ENCODE peak calls at places on chromosomes 7 and 10, in five cellular contexts. J is H1, N is HCT116, T is HepG2, X is GM12878. B is an unnamed sample.

GRCh38 chr7:28408105-28408973 is 4.0 kb upstream of the CREB5 start:
- DNase-seq in X (no peak), J (peak), N (no peak), T (no peak), B (no peak)

GRCh38 chr10:43852141-43852540 is 203.5 kb upstream of the ZNF32 start:
- DNase-seq in J (no peak), X (no peak), N (no peak), T (no peak), B (no peak)

GRCh38 chr10:94097656-94098055 is 103.9 kb downstream of the PLCE1 start:
- DNase-seq in J (no peak), T (no peak), X (no peak), N (no peak), B (no peak)

GRCh38 chr10:131576341-131577177 is 265.0 kb upstream of the TCERG1L start:
- DNase-seq in J (peak), N (no peak), T (no peak), X (no peak), B (no peak)

GRCh38 chr10:22325272-22325947 is 4.5 kb downstream of the BMI1 start:
- DNase-seq in T (peak), X (no peak), J (peak), N (no peak), B (peak)

GRCh38 chr10:68087338-68088029 is 12.4 kb upstream of the HERC4 start:
- DNase-seq in J (no peak), X (no peak), N (no peak), T (no peak), B (no peak)

GRCh38 chr10:132137111-132138072 is 49.4 kb upstream of the DPYSL4 start:
- DNase-seq in T (no peak), X (no peak), N (no peak), J (no peak), B (no peak)

GRCh38 chr10:83553366-83553765 is 585.9 kb upstream of the GHITM start:
- DNase-seq in N (no peak), J (no peak), T (no peak), X (no peak), B (no peak)

GRCh38 chr7:2266911-2267310 is 24.9 kb downstream of the NUDT1 start:
- DNase-seq in X (no peak), N (no peak), J (no peak), T (no peak), B (no peak)

GRCh38 chr10:76080406-76080805 is 649.0 kb downstream of the LRMDA start:
- DNase-seq in T (no peak), J (no peak), N (no peak), X (no peak), B (no peak)

GRCh38 chr7:19009241-19009935 is 108.0 kb downstream of the TWIST1 start:
- DNase-seq in J (no peak), T (no peak), X (no peak), N (no peak), B (no peak)

DNA sequence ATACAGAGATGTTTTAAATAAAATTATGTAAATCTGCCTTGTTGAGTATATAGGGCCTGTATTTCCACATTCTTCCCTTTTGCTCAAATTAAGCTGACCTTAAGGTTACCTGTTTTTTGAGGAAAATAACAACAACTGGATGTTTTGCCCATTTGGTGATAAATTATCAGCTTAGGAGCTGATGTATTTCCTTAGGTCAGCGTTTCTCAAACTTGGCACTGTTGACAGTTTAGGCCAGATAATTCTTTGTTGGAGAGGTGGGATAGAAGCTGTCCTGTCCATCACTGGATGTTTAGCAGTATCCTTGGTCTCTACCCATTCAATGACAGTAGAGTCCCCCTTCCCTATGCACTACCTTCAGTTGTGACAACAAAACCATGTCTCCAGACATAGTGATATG is 7.2 kb downstream of the GSTO2 start:
- DNase-seq in T (no peak), J (no peak), X (no peak), N (no peak), B (no peak)
- TF ChIP-seq JUND in T (no peak), J (no peak), X (no peak), N (no peak), B (no peak)

DNA sequence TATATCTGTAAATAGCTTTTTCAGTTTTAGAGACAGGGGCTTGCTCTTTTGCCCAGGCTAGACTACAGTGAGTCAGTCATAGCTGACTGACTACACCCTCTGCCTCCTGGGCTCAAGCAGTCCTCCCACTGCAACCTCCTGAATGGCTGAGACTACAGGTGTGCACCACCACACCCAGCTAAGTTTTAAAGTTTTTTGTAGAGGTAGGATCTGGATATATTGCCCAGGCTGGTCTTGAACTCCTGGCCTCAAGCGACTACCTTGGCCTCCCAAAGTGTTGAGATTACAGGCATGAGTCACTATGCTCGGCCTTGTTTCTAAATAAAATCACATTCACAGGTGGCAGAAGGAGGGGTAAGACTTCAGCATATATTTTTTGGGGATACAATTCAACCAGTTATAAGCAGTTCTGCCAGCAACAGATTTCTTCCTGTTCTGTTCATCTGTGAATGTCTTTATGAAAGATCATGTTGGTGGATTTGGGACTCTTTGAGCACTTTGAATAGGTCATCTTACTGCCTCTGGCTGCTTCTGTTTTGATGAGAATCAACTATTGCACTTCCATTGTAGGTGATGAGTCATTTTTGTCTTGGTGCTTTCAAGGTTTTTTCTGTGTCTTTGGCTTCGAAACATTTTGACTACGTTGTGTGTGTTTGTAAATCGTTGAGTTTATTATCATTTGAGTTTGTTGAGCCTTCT is 15.7 kb downstream of the RBM33 start:
- DNase-seq in J (no peak), X (peak), T (no peak), N (no peak), B (no peak)
- TF ChIP-seq JUND in J (no peak), X (no peak), T (no peak), N (no peak), B (no peak)

DNA sequence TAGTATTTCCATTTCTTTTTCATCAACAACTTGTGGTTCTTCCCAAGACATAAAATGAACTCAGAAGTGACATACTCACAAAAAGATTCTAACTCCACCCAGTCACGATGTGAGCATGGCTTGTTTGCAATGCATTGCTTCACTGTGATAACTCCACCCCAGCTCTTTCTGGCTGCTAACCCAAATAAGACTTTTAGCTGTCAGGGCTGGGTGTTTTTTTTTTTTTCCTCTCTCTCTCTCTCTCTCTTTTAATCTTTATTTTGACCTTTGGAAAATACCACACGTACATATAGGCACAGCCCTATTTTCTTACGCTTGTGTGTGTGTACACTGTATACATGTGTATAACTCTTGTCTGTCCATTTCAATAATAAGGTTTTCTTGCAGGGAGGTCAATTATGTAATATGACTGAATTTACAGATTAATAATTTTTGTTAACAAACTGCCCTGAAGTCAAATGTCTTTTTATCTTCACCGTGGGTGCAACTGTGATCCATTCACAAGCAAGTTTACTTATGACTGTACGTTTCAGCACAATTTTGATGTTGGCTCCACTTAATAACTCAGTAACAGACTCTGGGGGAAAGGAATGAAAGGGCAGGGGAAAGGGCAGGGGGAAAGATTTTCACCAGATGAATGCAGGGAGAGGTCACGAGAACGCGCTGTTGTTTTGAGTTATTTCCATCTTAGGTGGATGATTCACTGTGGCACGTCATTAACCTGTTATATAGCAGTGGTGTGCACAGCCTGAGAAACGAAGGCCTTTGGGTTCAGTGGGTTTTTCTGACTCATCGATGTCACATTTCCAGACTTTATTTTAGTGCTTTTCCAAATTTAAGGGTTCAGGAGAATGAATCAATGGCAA is 49.1 kb downstream of the APBB1IP start:
- DNase-seq in T (peak), J (no peak), N (peak), X (peak), B (no peak)
- TF ChIP-seq JUND in T (no peak), J (no peak), N (peak), X (peak), B (no peak)

DNA sequence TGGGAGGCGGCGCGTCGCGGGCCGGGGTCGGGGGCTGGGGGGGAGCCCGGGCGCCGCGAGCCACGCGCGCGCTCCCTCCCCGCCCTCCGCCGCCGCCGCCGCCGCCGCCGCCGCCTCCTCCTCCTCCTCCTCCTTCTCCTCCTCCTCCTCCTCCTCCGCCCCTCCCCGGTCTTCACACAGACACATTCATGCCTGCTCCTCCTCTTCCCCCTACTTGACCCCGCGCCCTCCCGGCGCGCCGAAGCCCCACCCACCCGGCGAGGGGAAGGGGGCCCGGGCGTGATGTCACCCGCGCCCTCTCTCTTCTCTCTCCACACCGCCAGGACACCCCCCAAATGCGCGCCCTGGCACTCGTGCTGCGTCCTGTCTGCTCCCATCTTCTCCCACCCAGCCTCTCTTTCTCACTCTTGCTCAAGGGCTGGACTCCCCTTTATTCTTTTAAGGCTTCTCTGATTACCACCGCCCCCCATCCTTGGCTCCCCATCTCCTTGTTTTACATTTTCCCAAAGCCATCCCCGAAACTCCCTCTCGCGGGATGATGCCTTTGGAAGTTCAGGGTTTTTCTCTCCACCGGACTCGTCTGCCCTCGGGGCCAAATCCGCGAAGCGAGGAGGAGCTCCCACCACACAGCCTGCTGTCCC is 1.0 kb upstream of the GLI3 start:
- DNase-seq in T (no peak), X (no peak), J (peak), N (no peak), B (peak)
- TF ChIP-seq JUND in T (no peak), X (no peak), J (no peak), N (no peak), B (no peak)

DNA sequence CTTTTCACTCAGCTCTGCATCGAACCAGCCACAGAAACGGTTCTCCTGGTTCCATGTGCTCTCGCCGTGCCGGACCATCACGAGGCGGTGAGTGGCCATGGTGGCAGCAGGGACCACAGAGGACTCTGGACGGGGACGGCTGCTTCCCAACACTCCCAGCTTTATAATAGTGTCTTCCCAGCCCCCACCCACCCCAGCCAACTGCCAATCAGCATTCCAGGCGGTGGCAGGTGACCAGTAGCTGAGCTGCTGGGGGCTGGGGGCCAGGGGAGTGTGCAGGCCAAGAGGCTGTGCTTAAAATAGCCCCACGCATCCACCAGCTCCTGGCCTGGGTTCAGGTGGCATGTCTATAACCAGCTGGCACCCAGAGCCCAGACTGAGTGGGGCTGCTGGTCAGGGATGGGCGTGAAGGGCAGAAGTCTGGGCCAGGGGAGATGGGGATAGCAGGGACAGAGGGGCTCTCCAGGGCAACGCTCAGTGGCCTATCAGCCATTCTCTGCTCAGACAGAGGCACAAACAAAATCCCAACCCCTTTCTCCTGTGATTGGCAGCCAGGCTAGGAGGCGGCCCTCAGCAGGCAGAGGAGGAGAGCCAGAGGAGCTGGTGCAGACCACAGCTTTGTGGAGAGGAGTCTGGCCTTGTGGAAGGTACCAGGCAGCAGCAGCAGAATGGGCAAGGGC is at the start of gene PGAM2:
- DNase-seq in N (no peak), X (no peak), T (no peak), J (peak), B (no peak)
- TF ChIP-seq JUND in N (no peak), X (no peak), T (no peak), J (no peak), B (no peak)

DNA sequence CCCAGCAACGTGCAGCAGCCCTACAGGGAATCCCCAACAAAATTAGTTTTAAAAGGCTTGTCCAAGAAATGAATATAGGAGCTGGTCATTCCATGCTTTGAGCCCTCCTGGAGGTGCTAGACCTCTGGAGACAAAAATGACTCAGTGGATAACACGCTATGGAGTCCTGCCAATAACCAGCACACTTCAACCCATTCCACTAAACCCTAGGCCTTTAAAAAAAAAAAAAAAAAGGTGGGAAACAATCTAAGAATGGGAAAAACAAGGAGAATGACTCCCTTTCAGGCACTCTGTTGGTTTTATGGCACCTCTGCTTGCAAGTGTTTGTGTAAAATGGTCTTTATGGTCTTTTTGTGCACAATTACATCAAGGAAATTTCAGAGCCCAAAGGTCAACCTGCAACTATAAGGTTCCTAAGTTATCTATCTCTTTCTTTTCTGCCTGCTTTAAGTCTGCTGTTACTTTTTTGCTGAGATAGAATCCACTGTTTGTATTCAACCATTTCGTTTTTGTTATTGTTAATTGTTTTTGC is 21.3 kb downstream of the AVL9 start:
- DNase-seq in T (no peak), N (no peak), J (no peak), X (no peak), B (no peak)
- TF ChIP-seq JUND in T (no peak), N (no peak), J (no peak), X (no peak), B (no peak)

DNA sequence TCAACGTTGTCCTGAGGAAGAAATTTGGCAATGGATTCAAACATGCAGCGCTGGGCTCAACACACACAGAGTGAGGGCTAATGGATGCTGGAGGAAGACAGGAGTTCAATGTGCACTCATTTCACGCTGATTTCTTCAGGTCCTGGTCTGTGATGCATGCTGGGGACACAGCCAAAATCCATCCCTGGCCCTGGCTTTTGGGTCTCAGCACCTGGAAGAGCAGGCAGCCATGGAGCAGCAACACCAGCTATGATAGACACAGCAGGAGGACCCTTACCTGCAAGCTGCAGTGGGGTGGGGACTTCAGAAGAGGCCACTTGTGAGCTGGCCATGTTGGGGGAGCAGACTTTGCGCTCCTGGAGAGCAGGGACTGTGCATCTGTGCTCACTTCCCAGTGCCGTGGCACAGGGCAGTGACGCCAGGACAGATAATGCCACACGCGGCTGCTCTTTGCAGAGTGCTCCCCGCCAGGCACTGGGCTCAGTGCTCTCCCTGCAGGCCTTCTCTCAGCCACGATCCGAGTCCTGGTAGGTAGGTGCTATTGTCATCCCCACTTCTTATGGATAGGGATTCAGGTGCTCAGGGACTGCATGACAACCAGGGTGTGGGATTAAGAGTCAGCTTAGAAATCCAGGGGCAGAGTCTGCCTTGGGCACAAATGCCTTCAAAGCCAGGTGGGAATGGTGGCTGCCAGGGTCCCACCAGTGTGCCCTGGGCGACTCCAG is 138.8 kb upstream of the UNC5B start:
- DNase-seq in N (no peak), X (no peak), T (no peak), J (no peak), B (no peak)
- TF ChIP-seq JUND in N (no peak), X (no peak), T (no peak), J (no peak), B (no peak)

B was measured in T47D.